ENCODE peak calls at places on chromosome 2, in nine cellular contexts. O is endothelial cell of umbilical vein, K is SK-N-SH, E is breast epithelium, Q is GM12891, Z is H1, G is stomach, Y is Panc1, U is GM23338. J is an unnamed sample.

GRCh38 chr2:74502147-74502719 is 2.8 kb upstream of the LBX2 start:
- DNase-seq in O (no peak), Y (no peak), Q (no peak), Z (peak; percentile 67), G (peak; percentile 68), E (no peak), K (no peak), U (no peak), J (no peak)

GRCh38 chr2:233350708-233351107 is 3.6 kb upstream of the DGKD start:
- DNase-seq in Q (no peak), U (no peak), Z (no peak), K (peak; percentile 54), E (no peak), G (no peak), Y (peak; percentile 84), O (peak; percentile 70), J (no peak)

GRCh38 chr2:240858871-240859270 is 9.8 kb upstream of the AGXT start:
- DNase-seq in K (no peak), U (no peak), Z (no peak), G (no peak), O (no peak), E (no peak), Y (no peak), Q (no peak), J (no peak)

GRCh38 chr2:162474006-162474405 is 130.1 kb downstream of the GCA start:
- DNase-seq in K (no peak), Y (no peak), U (no peak), Q (no peak), G (no peak), E (no peak), Z (no peak), O (no peak), J (no peak)

GRCh38 chr2:200406379-200406778 is 99.9 kb downstream of the SPATS2L start:
- DNase-seq in Q (no peak), U (no peak), Y (no peak), E (no peak), K (no peak), G (no peak), O (peak; percentile 85), Z (no peak), J (no peak)

GRCh38 chr2:234211797-234212196 is 161.3 kb downstream of the SPP2 start:
- DNase-seq in Z (no peak), E (no peak), K (no peak), Y (no peak), O (peak; percentile 11), G (no peak), U (no peak), Q (no peak), J (no peak)

GRCh38 chr2:73260338-73260984 is 23.8 kb downstream of the FBXO41 start:
- DNase-seq in G (peak; percentile 52), K (peak; percentile 74), O (peak; percentile 43), U (peak; percentile 80), Z (peak; percentile 80), Y (no peak), E (no peak), Q (no peak), J (no peak)

GRCh38 chr2:224187220-224187619 is 148.1 kb upstream of the SERPINE2 start:
- DNase-seq in Q (no peak), U (no peak), E (no peak), G (no peak), O (no peak), Z (no peak), Y (no peak), K (no peak), J (no peak)

GRCh38 chr2:68385232-68385906 is 20.3 kb downstream of the PLEK start:
- DNase-seq in Z (no peak), O (no peak), K (no peak), Q (no peak), U (no peak), E (no peak), G (no peak), Y (no peak), J (no peak)

GRCh38 chr2:112636605-112637288 is 9.0 kb upstream of the SLC20A1 start:
- DNase-seq in G (no peak), Y (no peak), E (no peak), Z (no peak), Q (no peak), O (no peak), K (no peak), U (no peak), J (peak; percentile 42)

GRCh38 chr2:122139739-122140138 is 384.3 kb downstream of the TSN start:
- DNase-seq in K (no peak), O (no peak), G (no peak), Y (no peak), U (no peak), Q (no peak), Z (no peak), E (no peak), J (no peak)

GRCh38 chr2:122145805-122146204 is 390.4 kb downstream of the TSN start:
- DNase-seq in Q (no peak), Y (no peak), E (no peak), O (no peak), U (no peak), K (no peak), G (no peak), Z (no peak), J (no peak)

GRCh38 chr2:122150546-122150945 is 395.1 kb downstream of the TSN start:
- DNase-seq in Z (no peak), K (no peak), O (peak; percentile 6), U (no peak), Y (no peak), Q (no peak), E (no peak), G (no peak), J (no peak)

GRCh38 chr2:122148128-122148792 is 392.8 kb downstream of the TSN start:
- DNase-seq in K (no peak), Y (no peak), O (no peak), U (no peak), Z (no peak), Q (no peak), G (no peak), E (no peak), J (no peak)

DNA sequence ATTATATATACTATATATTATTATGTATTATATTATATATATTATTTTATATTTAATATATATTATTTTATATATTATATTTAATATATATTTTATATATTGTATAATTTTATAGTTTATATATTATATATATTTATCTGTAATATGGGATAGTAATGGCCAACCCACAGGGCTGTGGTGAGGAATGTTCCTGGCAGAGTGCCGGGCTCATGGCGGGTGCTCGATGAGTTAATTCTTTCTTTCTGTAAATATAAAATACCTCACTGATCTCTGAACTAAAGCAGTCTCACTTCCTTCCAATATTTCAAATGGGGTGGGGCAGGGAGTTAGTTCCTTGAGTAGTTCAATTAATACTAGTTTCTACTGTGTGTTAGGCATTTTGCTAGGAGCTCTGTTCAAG is 389.4 kb downstream of the TSN start:
- DNase-seq in K (no peak), E (no peak), Q (no peak), Z (no peak), Y (no peak), O (no peak), U (no peak), G (no peak), J (no peak)
- TF ChIP-seq POLR2AphosphoS5 in K (no peak), E (no peak), Q (no peak), Z (no peak), Y (no peak), O (no peak), U (no peak), G (no peak), J (no peak)

GRCh38 chr2:231679131-231679530 is 29.2 kb upstream of the PTMA start:
- DNase-seq in G (no peak), E (no peak), U (no peak), O (no peak), Y (no peak), K (no peak), Q (no peak), Z (no peak), J (no peak)

GRCh38 chr2:231676243-231676642 is 32.1 kb upstream of the PTMA start:
- DNase-seq in U (no peak), Z (no peak), Q (no peak), O (no peak), K (no peak), E (no peak), G (no peak), Y (no peak), J (no peak)

GRCh38 chr2:231680284-231680991 is 27.9 kb upstream of the PTMA start:
- DNase-seq in K (no peak), Z (peak; percentile 87), G (peak; percentile 67), O (no peak), E (no peak), Q (no peak), Y (no peak), U (peak; percentile 91), J (no peak)

GRCh38 chr2:231679906-231680283 is 28.4 kb upstream of the PTMA start:
- DNase-seq in Y (no peak), G (no peak), Z (no peak), Q (no peak), U (no peak), E (no peak), K (no peak), O (no peak), J (no peak)

GRCh38 chr2:231677632-231678104 is 30.7 kb upstream of the PTMA start:
- DNase-seq in E (peak; percentile 86), U (peak; percentile 94), K (peak; percentile 80), Q (no peak), Z (peak; percentile 91), O (peak; percentile 83), Y (peak; percentile 73), G (peak; percentile 92), J (peak; percentile 64)
- TF ChIP-seq POLR2AphosphoS5 in E (peak; percentile 64), U (no peak), K (no peak), Q (no peak), Z (no peak), O (no peak), Y (no peak), G (peak; percentile 75), J (no peak)

GRCh38 chr2:159516241-159516758 is 100.0 kb downstream of the BAZ2B start:
- DNase-seq in Z (no peak), Y (no peak), Q (peak; percentile 11), U (peak; percentile 53), G (no peak), K (peak; percentile 49), E (no peak), O (peak; percentile 77), J (no peak)
- TF ChIP-seq POLR2AphosphoS5 in Z (no peak), Y (no peak), Q (peak; percentile 59), U (no peak), G (peak; percentile 79), K (peak; percentile 46), E (peak; percentile 17), O (no peak), J (peak; percentile 49)

DNA sequence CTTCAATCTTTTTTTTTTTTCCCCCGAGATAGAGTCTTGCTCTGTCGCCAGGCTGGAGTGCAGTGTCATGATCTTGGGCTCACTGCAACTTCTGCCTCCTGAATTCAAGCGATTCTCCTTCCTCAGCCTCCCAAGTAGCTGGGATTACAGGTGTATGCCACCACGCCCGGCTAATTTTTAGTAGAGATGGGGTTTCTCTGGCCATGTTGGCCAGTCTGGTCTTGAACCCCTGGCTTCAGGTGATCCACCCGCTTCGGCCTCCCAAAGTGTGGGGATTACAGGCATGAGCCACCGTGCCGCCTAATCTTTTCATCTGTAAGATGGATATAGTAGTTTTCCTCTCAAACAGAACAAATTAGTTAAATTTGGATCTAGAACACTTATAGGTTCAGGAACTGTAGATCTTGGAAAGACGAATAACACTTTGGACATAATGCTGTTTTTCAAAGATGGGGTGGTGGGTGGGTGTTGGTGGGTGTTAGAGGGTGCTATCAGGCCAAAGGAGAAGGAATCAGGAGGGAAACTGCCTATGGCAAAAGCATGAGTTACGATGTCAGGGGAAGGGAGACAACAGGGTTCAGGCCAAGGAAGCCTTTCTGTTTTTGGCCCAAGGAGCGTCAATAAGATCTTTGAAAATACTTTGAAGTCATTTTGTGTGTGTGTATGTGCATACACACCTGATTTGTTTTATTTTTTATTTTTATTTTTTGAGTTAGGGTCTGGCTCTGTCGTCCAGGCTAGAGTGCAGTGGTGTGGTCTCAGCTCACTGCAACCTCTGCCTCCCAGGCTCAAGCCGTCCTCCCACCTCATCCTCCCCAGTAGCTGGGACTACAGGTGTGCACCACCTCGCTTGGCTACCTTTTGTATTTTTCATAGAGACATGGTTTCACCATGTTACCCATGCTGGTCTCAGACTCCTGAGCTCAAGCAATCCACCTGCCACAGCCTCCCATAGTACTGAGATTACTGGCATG is 6.8 kb downstream of the RPL37A start:
- DNase-seq in U (no peak), Q (no peak), G (no peak), E (no peak), K (no peak), Z (no peak), Y (no peak), O (no peak), J (no peak)
- TF ChIP-seq POLR2AphosphoS5 in U (peak; percentile 53), Q (peak; percentile 90), G (no peak), E (no peak), K (peak; percentile 72), Z (peak; percentile 82), Y (peak; percentile 59), O (peak; percentile 9), J (peak; percentile 89)